ENCODE peak calls at places on chromosome 1, in four cellular contexts. P, B, L and U are unnamed samples.

GRCh38 chr1:63352736-63353135 is 14.7 kb upstream of the ALG6 start:
- DNase-seq in P (no peak), B (no peak), L (no peak), U (no peak)

GRCh38 chr1:92961896-92962752 is 862 bp upstream of the DIPK1A start:
- DNase-seq in P (peak), B (peak), L (peak), U (no peak)

GRCh38 chr1:58345215-58346075 is 201.1 kb downstream of the OMA1 start:
- DNase-seq in P (no peak), B (no peak), L (no peak), U (no peak)

GRCh38 chr1:103489881-103490280 is 35.6 kb upstream of the RNPC3 start:
- DNase-seq in P (no peak), B (no peak), L (no peak), U (no peak)

GRCh38 chr1:91791103-91791502 is 94.8 kb downstream of the TGFBR3 start:
- DNase-seq in P (no peak), B (peak), L (peak), U (no peak)

GRCh38 chr1:66575739-66576138 is 41.8 kb downstream of the SGIP1 start:
- DNase-seq in P (no peak), B (no peak), L (peak), U (no peak)

GRCh38 chr1:108715932-108716331 is 3.2 kb downstream of the FNDC7 start:
- DNase-seq in P (no peak), B (no peak), L (no peak), U (no peak)

GRCh38 chr1:89606227-89606945 is 26.5 kb upstream of the LRRC8C start:
- DNase-seq in P (no peak), B (no peak), L (no peak), U (no peak)

GRCh38 chr1:87449348-87449963 is 120.8 kb downstream of the LMO4 start:
- DNase-seq in P (no peak), B (no peak), L (no peak), U (no peak)

GRCh38 chr1:237011432-237011831 is 7.2 kb upstream of the MT1HL1 start:
- DNase-seq in P (no peak), B (no peak), L (no peak), U (no peak)
- TF ChIP-seq TCF7L2 in P (no peak), B (no peak), L (no peak), U (no peak)

GRCh38 chr1:36083635-36084501 is at the start of gene TEKT2:
- DNase-seq in P (no peak), B (no peak), L (no peak), U (no peak)
- H3K4me3 ChIP-seq in P (no peak), B (no peak), L (peak), U (no peak)

GRCh38 chr1:177063648-177064047 is 100.9 kb downstream of the ASTN1 start:
- DNase-seq in P (no peak), B (no peak), L (no peak), U (no peak)

GRCh38 chr1:177069489-177069888 is 95.0 kb downstream of the ASTN1 start:
- DNase-seq in P (no peak), B (no peak), L (no peak), U (no peak)

GRCh38 chr1:177068011-177068410 is 96.5 kb downstream of the ASTN1 start:
- DNase-seq in P (no peak), B (no peak), L (no peak), U (no peak)

DNA sequence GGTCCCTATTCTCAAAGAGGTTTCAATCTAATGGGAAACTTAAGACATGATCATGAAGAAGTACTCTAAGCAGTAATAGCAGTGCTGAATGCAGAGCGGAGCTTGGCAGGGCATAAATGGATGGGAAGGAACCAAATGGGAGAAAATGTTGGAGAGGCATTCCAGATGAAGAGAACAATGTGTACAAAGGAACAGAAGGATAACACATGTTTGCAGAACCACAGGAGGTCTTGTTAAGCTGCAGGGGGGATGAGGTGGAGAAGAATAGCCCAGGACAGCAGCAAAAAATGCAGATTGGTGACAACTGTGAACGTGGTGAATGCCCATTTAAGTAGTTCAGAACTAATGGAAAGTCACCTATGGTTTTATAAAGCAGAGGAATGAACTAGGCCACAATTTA is 99.1 kb downstream of the ASTN1 start:
- DNase-seq in P (no peak), B (no peak), L (no peak), U (no peak)
- TF ChIP-seq TCF7L2 in P (no peak), B (no peak), L (no peak), U (no peak)

DNA sequence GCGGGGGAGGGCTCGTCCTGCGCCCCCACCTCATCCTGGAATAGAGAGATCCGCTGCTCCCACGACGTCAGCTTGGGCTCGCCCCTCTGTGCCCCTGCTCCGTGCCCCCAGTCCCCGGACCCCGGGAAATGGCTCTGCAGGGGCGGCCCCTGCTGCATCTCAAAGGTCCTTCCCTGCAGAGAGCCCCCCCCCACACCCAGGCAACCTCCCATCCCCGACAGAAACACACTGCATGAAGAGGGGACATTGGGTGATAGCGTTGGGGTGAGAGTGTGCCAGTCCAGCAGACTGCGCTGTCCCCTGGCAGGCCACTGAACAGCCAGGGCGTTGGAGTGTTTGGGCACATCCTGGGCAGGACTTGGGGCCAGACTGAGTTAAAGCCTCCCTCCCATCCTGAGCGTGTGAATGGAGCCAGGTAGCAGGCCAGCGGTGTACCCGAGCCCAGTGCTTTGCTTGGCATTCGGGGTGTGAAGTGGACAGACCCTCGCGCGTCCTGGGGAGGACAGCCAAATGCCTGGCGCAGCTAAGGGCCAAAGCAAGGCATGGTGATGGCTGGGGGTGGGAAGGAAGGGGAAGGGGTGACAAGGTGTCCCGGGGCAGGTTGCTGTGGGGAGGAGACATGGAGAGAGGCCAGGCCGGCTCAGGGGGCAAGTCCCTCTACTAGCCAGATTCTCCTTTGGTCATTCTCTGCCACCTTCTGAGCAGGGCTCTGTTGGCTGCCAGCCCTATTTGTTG is 633 bp upstream of the ETNK2 start:
- DNase-seq in P (no peak), B (no peak), L (no peak), U (no peak)
- H3K4me3 ChIP-seq in P (peak), B (peak), L (peak), U (peak)